ENCODE peak calls at places on chromosomes 16 and 17, in ten cellular contexts. G, M, U, P, S, R, F, Q, X and W are unnamed samples.

GRCh38 chr17:48611681-48612455 is 1.1 kb upstream of the HOXB7 start:
- DNase-seq in R (no peak), F (no peak), P (peak; percentile 86), S (no peak), G (no peak), U (no peak), Q (no peak), M (peak; percentile 73), X (no peak), W (no peak)

GRCh38 chr16:71230122-71230845 is at the start of gene HYDIN:
- DNase-seq in R (peak; percentile 40), Q (no peak), S (no peak), P (peak; percentile 97), F (no peak), G (peak; percentile 79), U (no peak), M (peak; percentile 78), X (no peak), W (peak; percentile 24)

GRCh38 chr17:44989552-44990138 is 21.5 kb upstream of the C1QL1 start:
- DNase-seq in U (no peak), M (no peak), X (no peak), P (peak; percentile 39), F (no peak), S (no peak), R (no peak), Q (no peak), G (no peak), W (no peak)

GRCh38 chr17:67058036-67058435 is 13.7 kb downstream of the CACNG1 start:
- DNase-seq in S (no peak), F (no peak), R (peak; percentile 11), Q (no peak), M (no peak), G (no peak), X (no peak), P (no peak), U (no peak), W (no peak)

GRCh38 chr17:30590086-30590485 is 112.9 kb downstream of the GOSR1 start:
- DNase-seq in F (no peak), X (no peak), P (no peak), M (no peak), G (no peak), U (no peak), R (no peak), S (no peak), Q (no peak), W (no peak)

GRCh38 chr16:15907863-15908478 is 19.6 kb upstream of the CEP20 start:
- DNase-seq in G (no peak), X (no peak), R (peak; percentile 22), P (peak; percentile 92), M (peak; percentile 39), Q (no peak), F (no peak), S (peak; percentile 25), U (peak; percentile 67), W (no peak)

GRCh38 chr17:78788451-78788850 is 6.4 kb upstream of the CYTH1 start:
- DNase-seq in F (no peak), Q (no peak), P (no peak), M (no peak), U (no peak), X (no peak), S (no peak), R (no peak), G (no peak), W (no peak)

GRCh38 chr17:59561042-59561441 is 4.4 kb upstream of the DHX40 start:
- DNase-seq in P (peak; percentile 66), M (peak; percentile 61), S (peak; percentile 10), R (no peak), Q (no peak), U (peak; percentile 23), G (no peak), X (no peak), F (no peak), W (no peak)

GRCh38 chr17:74599023-74599399 is 6.9 kb upstream of the CD300LD start:
- DNase-seq in S (no peak), G (no peak), Q (no peak), R (no peak), P (no peak), F (no peak), X (no peak), M (no peak), U (no peak), W (no peak)

GRCh38 chr17:30829022-30829421 is 2.7 kb upstream of the ATAD5 start:
- DNase-seq in P (no peak), Q (no peak), S (no peak), X (no peak), F (no peak), U (no peak), R (no peak), G (no peak), M (no peak), W (no peak)

GRCh38 chr17:67754001-67754400 is 36.3 kb downstream of the NOL11 start:
- DNase-seq in U (no peak), Q (no peak), P (no peak), M (no peak), G (no peak), R (no peak), S (no peak), F (no peak), X (no peak), W (no peak)

GRCh38 chr16:30458561-30459394 is 13.1 kb upstream of the SEPHS2 start:
- DNase-seq in G (no peak), P (no peak), F (no peak), X (no peak), S (peak; percentile 91), M (no peak), R (peak; percentile 51), U (no peak), Q (no peak), W (peak; percentile 19)

GRCh38 chr17:64390066-64390465 is 594 bp downstream of the PECAM1 start:
- DNase-seq in Q (no peak), U (no peak), F (no peak), S (no peak), R (no peak), X (no peak), M (no peak), G (no peak), P (no peak), W (no peak)
- H3K27ac ChIP-seq in Q (peak overlapping the region; percentile 76), U (no peak overlapping the region), F (peak overlapping the region; percentile 49), S (no peak overlapping the region), R (peak overlapping the region; percentile 57), X (peak overlapping the region; percentile 15), M (no peak overlapping the region), G (no peak overlapping the region), P (no peak overlapping the region), W (peak overlapping the region; percentile 67)

DNA sequence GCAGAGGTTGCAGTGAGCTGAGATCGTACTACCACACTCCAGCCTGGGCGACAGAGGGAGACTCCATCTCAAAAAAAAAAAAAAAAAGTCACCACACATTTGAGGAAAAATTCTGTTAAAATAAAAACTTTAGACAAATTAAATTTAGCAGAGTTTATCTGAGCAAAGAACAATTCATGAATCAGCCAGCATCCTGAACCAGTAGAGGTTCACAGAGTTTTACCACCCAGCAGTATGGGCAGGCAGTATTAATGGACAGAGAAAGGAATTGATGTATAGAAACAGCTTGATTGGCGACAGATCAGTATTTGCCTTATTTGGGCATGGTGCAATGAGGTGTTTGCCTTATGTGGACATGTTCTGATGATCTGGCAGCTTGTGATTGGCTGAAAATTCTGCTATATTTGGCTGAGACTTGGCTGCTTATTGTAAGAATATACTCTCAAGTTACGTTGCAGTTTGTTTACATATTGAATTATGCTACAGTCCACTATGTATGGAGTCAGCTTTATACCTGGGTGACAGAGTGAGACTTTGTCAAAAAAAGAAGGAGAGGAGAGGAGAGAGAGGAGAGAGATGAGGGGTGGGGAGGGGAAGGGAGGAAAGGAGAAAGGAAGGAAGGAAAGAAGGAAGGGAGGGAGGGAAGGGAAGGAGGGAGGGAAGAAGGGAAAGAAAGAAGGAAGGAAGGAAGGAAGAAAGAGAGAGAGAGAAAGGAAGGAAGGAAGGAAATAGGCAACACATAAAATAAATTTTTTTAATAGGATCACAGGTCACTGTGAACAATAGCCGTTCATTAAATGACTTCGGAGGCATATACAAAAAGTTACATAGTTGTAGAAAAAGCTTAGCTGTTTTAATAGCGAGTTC is 14.6 kb downstream of the ABCC3 start:
- DNase-seq in U (no peak), F (no peak), X (no peak), Q (no peak), R (no peak), S (no peak), G (no peak), P (no peak), M (peak; percentile 52), W (no peak)
- H3K27ac ChIP-seq in U (no peak overlapping the region), F (no peak overlapping the region), X (no peak overlapping the region), Q (no peak overlapping the region), R (no peak overlapping the region), S (no peak overlapping the region), G (no peak overlapping the region), P (no peak overlapping the region), M (peak overlapping the region; percentile 40), W (no peak overlapping the region)

DNA sequence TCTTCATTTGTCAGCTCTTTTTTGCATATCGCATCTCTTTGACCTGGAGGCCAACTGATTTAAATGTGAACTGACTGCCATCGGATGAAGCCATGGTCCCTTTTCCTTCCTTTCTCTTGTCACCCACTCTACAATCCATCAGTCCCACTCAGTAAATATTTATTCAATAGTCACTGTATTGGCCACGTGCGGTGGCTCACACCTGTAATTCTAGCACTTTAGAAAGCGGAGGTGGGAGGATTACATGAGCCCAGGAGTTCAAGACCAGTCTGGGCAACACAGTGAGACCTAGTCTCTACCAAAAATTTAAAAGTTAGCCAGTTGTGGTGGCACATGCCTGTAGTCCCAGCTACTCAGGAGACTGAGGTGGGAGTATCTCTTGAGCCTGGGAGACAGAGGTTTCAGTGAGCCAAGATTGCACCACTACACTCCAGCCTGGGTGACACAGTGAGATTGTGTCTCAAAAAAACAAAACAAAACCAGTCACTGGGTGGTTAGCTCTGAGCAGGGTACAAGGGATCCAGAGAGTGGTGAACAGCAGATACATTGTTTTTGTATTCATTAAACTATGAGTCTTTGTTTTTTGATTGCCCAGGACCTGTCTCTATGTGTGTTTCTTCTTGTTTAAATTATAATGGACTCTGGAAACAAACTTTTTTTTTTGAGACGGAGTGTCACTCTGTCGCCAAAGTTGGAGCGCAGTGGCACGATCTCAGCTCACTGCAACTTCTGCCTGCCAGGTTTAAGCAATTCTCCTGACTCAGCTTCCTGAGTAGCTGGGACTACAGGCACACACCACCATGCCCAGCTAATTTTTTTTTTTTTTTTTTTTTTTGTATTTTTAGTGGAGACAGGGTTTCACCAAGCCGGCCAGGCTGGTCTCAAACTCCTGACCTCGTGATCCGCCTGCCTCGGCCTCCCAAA is 6.9 kb downstream of the PHAF1 start:
- DNase-seq in S (no peak), F (no peak), R (no peak), Q (no peak), P (no peak), G (no peak), U (no peak), X (no peak), M (no peak), W (no peak)
- H3K27ac ChIP-seq in S (no peak overlapping the region), F (no peak overlapping the region), R (no peak overlapping the region), Q (no peak overlapping the region), P (no peak overlapping the region), G (no peak overlapping the region), U (no peak overlapping the region), X (no peak overlapping the region), M (no peak overlapping the region), W (peak overlapping the region; percentile 67)

DNA sequence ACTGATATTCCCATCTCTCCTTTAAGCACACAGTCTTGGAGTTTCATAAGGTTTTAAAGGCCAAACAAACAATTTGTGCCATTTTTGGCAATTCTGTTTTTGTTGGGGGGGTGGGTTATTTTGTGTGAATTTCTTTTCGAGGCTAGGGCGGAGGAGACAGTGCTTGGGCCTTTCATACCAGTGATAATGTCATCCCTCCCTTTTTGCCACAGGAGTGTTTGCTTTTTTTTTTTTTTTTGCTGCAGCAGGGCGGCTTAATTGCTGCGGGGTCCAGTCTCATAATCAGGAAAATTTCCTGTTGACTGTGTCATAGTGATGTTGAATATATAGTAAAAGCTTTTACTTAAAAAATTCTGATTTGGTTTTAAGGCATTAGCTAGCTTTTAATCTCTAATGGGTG is 1.7 kb downstream of the PAFAH1B1 start:
- DNase-seq in G (no peak), F (no peak), P (peak; percentile 48), S (no peak), Q (no peak), M (no peak), X (no peak), U (no peak), R (no peak), W (no peak)
- H3K27ac ChIP-seq in G (no peak overlapping the region), F (peak overlapping the region; percentile 99), P (no peak overlapping the region), S (peak overlapping the region; percentile 96), Q (peak overlapping the region; percentile 98), M (peak overlapping the region; percentile 95), X (peak overlapping the region; percentile 97), U (no peak overlapping the region), R (no peak overlapping the region), W (peak overlapping the region; percentile 99)